ENCODE peak calls at places on chromosomes 16 and 17, in five cellular contexts. E, Y, M, Q and K are unnamed samples.
A peak's percentile ranks its signal among the peaks of the same experiment; 100 is the strongest.

GRCh38 chr17:1590031-1590746 is 27.6 kb upstream of the PITPNA start:
- DNase-seq in E (no peak), Y (no peak), M (peak; percentile 92), Q (no peak), K (peak; percentile 38)

GRCh38 chr17:43448720-43449469 is 34.9 kb upstream of the DHX8 start:
- DNase-seq in E (no peak), Y (no peak), M (no peak), Q (no peak), K (no peak)

GRCh38 chr16:74224828-74225227 is 71.8 kb upstream of the PSMD7 start:
- DNase-seq in E (no peak), Y (no peak), M (peak; percentile 6), Q (no peak), K (no peak)

GRCh38 chr17:15319461-15319860 is 21.9 kb downstream of the TEKT3 start:
- DNase-seq in E (no peak), Y (no peak), M (no peak), Q (no peak), K (peak; percentile 3)

GRCh38 chr17:57186231-57187019 is 69.9 kb upstream of the MSI2 start:
- DNase-seq in E (no peak), Y (no peak), M (no peak), Q (no peak), K (no peak)

GRCh38 chr16:62363451-62363850 is 327.2 kb upstream of the CDH8 start:
- DNase-seq in E (no peak), Y (no peak), M (no peak), Q (peak; percentile 73), K (no peak)

GRCh38 chr17:83175551-83176271 is 96.3 kb downstream of the METRNL start:
- DNase-seq in E (no peak), Y (no peak), M (no peak), Q (no peak), K (no peak)

GRCh38 chr16:81485225-81485624 is 40.6 kb downstream of the CMIP start:
- DNase-seq in E (no peak), Y (no peak), M (peak; percentile 23), Q (no peak), K (no peak)

GRCh38 chr16:4980691-4981090 is 22.6 kb downstream of the SEC14L5 start:
- DNase-seq in E (no peak), Y (no peak), M (no peak), Q (no peak), K (no peak)

GRCh38 chr16:72637306-72637705 is 410.6 kb downstream of the ZFHX3 start:
- DNase-seq in E (no peak), Y (no peak), M (peak; percentile 84), Q (no peak), K (no peak)

GRCh38 chr16:21081329-21081728 is 69.3 kb downstream of the DNAH3 start:
- DNase-seq in E (no peak), Y (no peak), M (no peak), Q (no peak), K (no peak)

GRCh38 chr17:50603340-50603739 is 31.3 kb upstream of the ABCC3 start:
- DNase-seq in E (no peak), Y (no peak), M (peak; percentile 13), Q (peak; percentile 63), K (no peak)

GRCh38 chr16:83925095-83925905 is 26.4 kb downstream of the MLYCD start:
- DNase-seq in E (no peak), Y (peak; percentile 46), M (no peak), Q (no peak), K (no peak)

GRCh38 chr17:68399638-68400403 is 57.5 kb downstream of the WIPI1 start:
- DNase-seq in E (no peak), Y (no peak), M (peak; percentile 97), Q (no peak), K (no peak)

GRCh38 chr17:80831481-80831880 is 160.2 kb upstream of the CHMP6 start:
- DNase-seq in E (no peak), Y (no peak), M (no peak), Q (no peak), K (no peak)

GRCh38 chr17:50186661-50187402 is 14.6 kb downstream of the COL1A1 start:
- DNase-seq in E (no peak), Y (no peak), M (peak; percentile 88), Q (no peak), K (no peak)

GRCh38 chr17:8124350-8125195 is 667 bp upstream of the HES7 start:
- DNase-seq in E (no peak), Y (no peak), M (peak; percentile 63), Q (peak; percentile 46), K (no peak)

GRCh38 chr17:8122923-8123694 is 797 bp downstream of the HES7 start:
- DNase-seq in E (no peak), Y (no peak), M (peak; percentile 70), Q (peak; percentile 59), K (peak; percentile 55)

GRCh38 chr17:8122391-8122922 is 1.4 kb downstream of the HES7 start:
- DNase-seq in E (no peak), Y (no peak), M (peak; percentile 72), Q (peak; percentile 57), K (no peak)

GRCh38 chr17:8125196-8125946 is 1.5 kb upstream of the HES7 start:
- DNase-seq in E (peak; percentile 86), Y (peak; percentile 82), M (peak; percentile 66), Q (peak; percentile 84), K (peak; percentile 78)

DNA sequence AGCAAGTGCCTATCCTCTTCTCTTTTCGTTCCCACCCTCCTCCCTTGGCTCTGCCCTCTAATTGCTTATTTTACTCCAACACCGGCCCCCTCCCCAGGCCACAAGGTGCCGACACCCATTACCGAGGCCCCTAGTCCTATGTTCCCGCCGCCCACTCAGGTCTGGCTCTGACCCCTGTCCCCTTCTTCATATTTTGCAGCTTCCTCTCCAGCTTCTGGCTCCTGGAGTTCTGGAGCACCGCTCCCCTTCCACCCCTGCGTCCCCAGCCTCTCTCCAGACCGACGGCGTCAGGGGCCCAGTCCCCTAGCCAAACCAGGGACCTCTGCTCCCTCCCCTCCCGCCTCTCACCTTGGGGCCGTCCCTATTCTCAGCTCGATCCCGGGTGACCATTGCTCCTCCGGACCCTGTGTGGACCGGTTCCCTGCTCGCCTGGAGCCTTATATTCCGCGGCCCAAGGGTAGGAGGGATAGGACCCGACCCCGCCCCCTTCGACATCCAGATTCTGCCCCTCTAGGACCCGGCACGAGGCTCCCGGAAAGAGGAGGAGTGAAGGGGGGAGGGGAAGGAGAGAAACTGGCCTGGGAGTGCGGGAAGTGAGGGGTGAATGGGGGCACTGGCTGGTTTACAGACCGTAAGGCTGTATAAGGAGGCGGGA is at the start of gene HES7:
- DNase-seq in E (no peak), Y (no peak), M (peak; percentile 44), Q (peak; percentile 82), K (peak; percentile 36)
- H3K4me1 ChIP-seq in E (peaks cover 54% of the 10 kb centered on the region), Y (peaks cover 66% of the 10 kb centered on the region), M (peaks cover 22% of the 10 kb centered on the region), Q (peaks cover 14% of the 10 kb centered on the region), K (peaks cover 48% of the 10 kb centered on the region)

DNA sequence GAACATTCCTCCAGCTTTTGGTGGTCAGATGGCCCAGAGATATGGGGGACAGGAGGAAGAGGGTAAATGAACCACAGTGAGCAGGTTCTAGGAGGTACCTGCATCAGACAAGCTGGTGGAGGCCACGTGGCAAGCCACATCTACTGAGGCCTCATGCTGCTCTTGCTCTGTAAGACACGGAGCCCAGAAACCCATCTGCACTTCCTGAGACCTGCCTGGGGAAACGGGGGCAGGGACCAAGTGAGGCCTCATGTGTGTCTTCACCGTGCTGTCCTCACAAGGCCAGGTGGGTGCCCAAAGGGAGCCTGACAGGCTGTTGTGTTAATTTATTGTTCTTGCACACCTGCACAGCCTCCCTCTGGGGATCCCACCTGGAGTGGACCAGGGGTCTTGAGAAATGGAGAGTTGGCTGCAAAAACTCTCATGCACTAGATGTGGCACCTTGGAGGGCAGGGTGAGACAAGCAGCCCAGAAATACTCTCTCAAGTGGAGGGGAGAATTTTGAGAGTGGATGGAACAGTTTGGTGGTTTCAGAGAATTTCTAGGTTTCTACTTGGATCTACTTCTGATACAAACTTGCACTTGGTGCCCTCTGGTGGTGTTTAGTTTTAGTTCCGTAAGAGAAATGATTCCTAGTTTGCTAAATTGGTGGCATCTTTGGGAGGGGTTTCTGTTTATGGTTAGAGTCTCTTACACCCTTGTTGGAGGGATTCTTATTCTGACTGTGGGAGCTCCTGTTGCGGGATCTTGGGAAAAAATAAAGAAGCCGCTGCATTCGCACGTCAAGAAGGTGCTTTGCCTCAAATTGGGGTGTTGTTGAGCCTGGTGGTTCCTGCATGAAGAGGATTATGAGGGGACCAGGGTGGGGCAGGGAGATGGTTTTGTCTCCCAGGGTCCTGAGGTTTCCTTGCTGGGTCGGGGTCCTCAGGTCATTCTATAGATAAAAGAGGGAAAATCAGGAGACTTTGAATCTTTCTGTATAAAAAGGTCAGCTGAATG is 47.5 kb downstream of the SLC6A2 start:
- DNase-seq in E (no peak), Y (no peak), M (peak; percentile 78), Q (peak; percentile 68), K (peak; percentile 27)
- H3K27ac ChIP-seq in E (no peak overlapping the region), Y (no peak overlapping the region), M (no peak overlapping the region), Q (no peak overlapping the region), K (no peak overlapping the region)

GRCh38 chr16:12096828-12097522 is 120.4 kb downstream of the SNX29 start:
- DNase-seq in E (no peak), Y (peak; percentile 53), M (no peak), Q (no peak), K (no peak)

GRCh38 chr16:12094537-12095265 is 118.2 kb downstream of the SNX29 start:
- DNase-seq in E (no peak), Y (peak; percentile 12), M (no peak), Q (no peak), K (no peak)

GRCh38 chr16:12096162-12096781 is 119.7 kb downstream of the SNX29 start:
- DNase-seq in E (no peak), Y (peak; percentile 17), M (peak; percentile 78), Q (no peak), K (no peak)

GRCh38 chr16:12093902-12094301 is 117.4 kb downstream of the SNX29 start:
- DNase-seq in E (no peak), Y (no peak), M (no peak), Q (no peak), K (no peak)

DNA sequence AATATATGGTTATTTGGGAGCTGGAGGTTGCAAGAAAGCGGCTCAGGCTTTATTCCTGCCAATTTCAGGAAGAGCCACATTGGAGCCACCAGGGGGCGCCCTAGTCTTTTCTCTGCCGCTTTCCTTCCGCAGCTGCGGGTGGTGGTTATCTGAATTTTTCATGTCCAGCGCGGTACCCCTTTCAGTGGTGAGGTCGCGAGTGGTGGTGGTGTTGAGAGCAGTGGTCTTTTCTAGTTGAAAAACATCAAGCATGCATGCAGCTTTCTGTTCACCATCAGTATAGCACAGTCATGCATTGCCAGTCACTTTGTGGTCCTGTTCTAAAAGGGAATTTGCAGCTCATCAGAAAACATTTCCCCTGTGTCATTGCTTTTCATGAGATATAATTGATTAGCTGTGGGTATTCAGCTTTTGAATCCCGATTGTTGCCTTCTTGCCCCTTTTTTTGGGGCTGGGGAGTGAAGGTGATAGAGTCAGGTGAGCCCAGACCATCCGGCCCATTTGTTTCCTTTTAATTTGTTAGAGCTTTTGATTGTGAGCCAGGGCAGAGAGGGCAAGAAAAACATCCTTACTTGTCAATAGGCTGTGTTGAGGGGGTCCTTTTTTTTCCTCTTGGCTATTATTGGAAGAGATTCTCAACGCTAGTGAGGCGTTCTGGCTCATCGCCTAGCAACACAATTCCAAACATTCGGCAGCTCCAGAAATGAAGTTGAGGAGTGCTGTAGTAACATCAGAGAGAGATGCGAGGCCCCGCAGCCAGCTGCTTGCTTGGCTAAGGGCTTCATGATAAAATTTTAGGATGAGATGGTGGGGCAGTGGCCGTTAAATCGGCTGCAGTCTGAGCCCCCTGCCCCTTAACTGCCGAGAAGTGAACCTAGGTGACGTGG is 119.0 kb downstream of the SNX29 start:
- DNase-seq in E (peak; percentile 61), Y (peak; percentile 82), M (peak; percentile 78), Q (peak; percentile 85), K (peak; percentile 85)
- H3K4me3 ChIP-seq in E (peak overlapping the region; percentile 15), Y (no peak overlapping the region), M (peak overlapping the region; percentile 49), Q (no peak overlapping the region), K (no peak overlapping the region)

DNA sequence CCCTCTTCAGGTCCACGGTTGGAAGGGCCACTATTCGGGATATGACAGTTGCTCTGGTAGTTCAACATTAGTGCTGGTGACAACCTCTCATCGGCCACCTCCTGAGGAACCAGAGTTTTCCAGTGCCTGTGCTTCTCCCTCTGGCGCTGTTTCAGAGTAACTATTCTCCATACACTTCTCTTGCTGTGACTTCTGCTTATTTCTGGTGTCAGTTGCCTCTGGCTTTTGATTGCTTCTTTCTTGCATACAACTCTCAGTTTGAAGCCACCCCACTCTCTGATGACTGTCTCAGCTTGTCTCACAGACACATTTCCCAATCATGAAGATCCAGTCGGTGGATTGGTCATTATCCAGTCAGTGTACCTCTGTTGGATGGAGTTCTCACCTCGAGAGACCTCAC is 3.4 kb upstream of the TM4SF5 start:
- DNase-seq in E (no peak), Y (no peak), M (no peak), Q (no peak), K (no peak)
- H3K4me1 ChIP-seq in E (no peaks in the 10 kb centered on the region), Y (no peaks in the 10 kb centered on the region), M (peaks cover 9% of the 10 kb centered on the region), Q (no peaks in the 10 kb centered on the region), K (no peaks in the 10 kb centered on the region)